ENCODE peak calls at places on chromosomes 12 and 14, in seven cellular contexts. One of them, this sample, is unnamed.

GRCh38 chr14:74572829-74573360 is 39.1 kb downstream of the LTBP2 start:
- DNase-seq in testis: no peak
- DNase-seq in posterior vena cava: peak
- DNase-seq in type B pancreatic cell: no peak
- DNase-seq in AG08396: no peak
- DNase-seq in IMR-90: peak
- DNase-seq in WTC11: no peak
- DNase-seq in this sample: no peak

GRCh38 chr12:77189463-77189862 is 124.1 kb upstream of the E2F7 start:
- DNase-seq in testis: no peak
- DNase-seq in posterior vena cava: no peak
- DNase-seq in type B pancreatic cell: no peak
- DNase-seq in AG08396: peak
- DNase-seq in IMR-90: peak
- DNase-seq in WTC11: no peak
- DNase-seq in this sample: no peak

GRCh38 chr12:4353785-4354208 is 25.7 kb downstream of the FGF23 start:
- DNase-seq in testis: no peak
- DNase-seq in posterior vena cava: no peak
- DNase-seq in type B pancreatic cell: no peak
- DNase-seq in AG08396: no peak
- DNase-seq in IMR-90: no peak
- DNase-seq in WTC11: peak
- DNase-seq in this sample: no peak

GRCh38 chr12:70822431-70822830 is 98.1 kb downstream of the PTPRR start:
- DNase-seq in testis: no peak
- DNase-seq in posterior vena cava: no peak
- DNase-seq in type B pancreatic cell: no peak
- DNase-seq in AG08396: no peak
- DNase-seq in IMR-90: no peak
- DNase-seq in WTC11: no peak
- DNase-seq in this sample: no peak

GRCh38 chr12:26193539-26193938 is 1.8 kb upstream of the SSPN start:
- DNase-seq in testis: no peak
- DNase-seq in posterior vena cava: no peak
- DNase-seq in type B pancreatic cell: no peak
- DNase-seq in AG08396: no peak
- DNase-seq in IMR-90: no peak
- DNase-seq in WTC11: no peak
- DNase-seq in this sample: no peak

GRCh38 chr12:53938276-53939140 is at the start of gene HOXC13:
- DNase-seq in testis: peak
- DNase-seq in posterior vena cava: no peak
- DNase-seq in type B pancreatic cell: peak
- DNase-seq in AG08396: peak
- DNase-seq in IMR-90: no peak
- DNase-seq in WTC11: peak
- DNase-seq in this sample: no peak

GRCh38 chr12:109566424-109566823 is 6.9 kb downstream of the MMAB start:
- DNase-seq in testis: no peak
- DNase-seq in posterior vena cava: no peak
- DNase-seq in type B pancreatic cell: no peak
- DNase-seq in AG08396: no peak
- DNase-seq in IMR-90: no peak
- DNase-seq in WTC11: no peak
- DNase-seq in this sample: no peak

GRCh38 chr12:110600254-110600653 is 13.7 kb upstream of the TCTN1 start:
- DNase-seq in testis: no peak
- DNase-seq in posterior vena cava: no peak
- DNase-seq in type B pancreatic cell: no peak
- DNase-seq in AG08396: peak
- DNase-seq in IMR-90: peak
- DNase-seq in WTC11: no peak
- DNase-seq in this sample: no peak

GRCh38 chr14:94481468-94482131 is 5.6 kb upstream of the SERPINA9 start:
- DNase-seq in testis: no peak
- DNase-seq in posterior vena cava: no peak
- DNase-seq in type B pancreatic cell: no peak
- DNase-seq in AG08396: peak
- DNase-seq in IMR-90: peak
- DNase-seq in WTC11: no peak
- DNase-seq in this sample: no peak

GRCh38 chr12:104057771-104058197 is 6.5 kb upstream of the HCFC2 start:
- DNase-seq in testis: no peak
- DNase-seq in posterior vena cava: no peak
- DNase-seq in type B pancreatic cell: no peak
- DNase-seq in AG08396: peak
- DNase-seq in IMR-90: peak
- DNase-seq in WTC11: no peak
- DNase-seq in this sample: no peak

GRCh38 chr14:28666961-28667360 is 99.6 kb upstream of the FOXG1 start:
- DNase-seq in testis: no peak
- DNase-seq in posterior vena cava: no peak
- DNase-seq in type B pancreatic cell: no peak
- DNase-seq in AG08396: no peak
- DNase-seq in IMR-90: no peak
- DNase-seq in WTC11: no peak
- DNase-seq in this sample: no peak

GRCh38 chr14:101903111-101903561 is 61.2 kb upstream of the DYNC1H1 start:
- DNase-seq in testis: no peak
- DNase-seq in posterior vena cava: no peak
- DNase-seq in type B pancreatic cell: no peak
- DNase-seq in AG08396: no peak
- DNase-seq in IMR-90: no peak
- DNase-seq in WTC11: no peak
- DNase-seq in this sample: peak

GRCh38 chr12:119665164-119665929 is 2.6 kb upstream of the PRKAB1 start:
- DNase-seq in testis: peak
- DNase-seq in posterior vena cava: no peak
- DNase-seq in type B pancreatic cell: no peak
- DNase-seq in AG08396: no peak
- DNase-seq in IMR-90: no peak
- DNase-seq in WTC11: no peak
- DNase-seq in this sample: no peak

GRCh38 chr14:95472819-95473251 is 43.6 kb downstream of the SYNE3 start:
- DNase-seq in testis: no peak
- DNase-seq in posterior vena cava: peak
- DNase-seq in type B pancreatic cell: no peak
- DNase-seq in AG08396: no peak
- DNase-seq in IMR-90: no peak
- DNase-seq in WTC11: no peak
- DNase-seq in this sample: no peak

GRCh38 chr12:112800183-112800582 is 8.6 kb downstream of the RPH3A start:
- DNase-seq in testis: no peak
- DNase-seq in posterior vena cava: no peak
- DNase-seq in type B pancreatic cell: no peak
- DNase-seq in AG08396: no peak
- DNase-seq in IMR-90: no peak
- DNase-seq in WTC11: no peak
- DNase-seq in this sample: no peak

GRCh38 chr12:104121001-104121400 is 17.0 kb downstream of the NFYB start:
- DNase-seq in testis: no peak
- DNase-seq in posterior vena cava: no peak
- DNase-seq in type B pancreatic cell: no peak
- DNase-seq in AG08396: peak
- DNase-seq in IMR-90: peak
- DNase-seq in WTC11: no peak
- DNase-seq in this sample: no peak

GRCh38 chr12:124289634-124290600 is 5.0 kb upstream of the RFLNA start:
- DNase-seq in testis: no peak
- DNase-seq in posterior vena cava: peak
- DNase-seq in type B pancreatic cell: no peak
- DNase-seq in AG08396: peak
- DNase-seq in IMR-90: peak
- DNase-seq in WTC11: no peak
- DNase-seq in this sample: peak

GRCh38 chr14:103121161-103121845 is 2.0 kb upstream of the TNFAIP2 start:
- DNase-seq in testis: no peak
- DNase-seq in posterior vena cava: peak
- DNase-seq in type B pancreatic cell: no peak
- DNase-seq in AG08396: no peak
- DNase-seq in IMR-90: no peak
- DNase-seq in WTC11: no peak
- DNase-seq in this sample: peak

GRCh38 chr12:93743229-93743998 is 66.2 kb downstream of the CRADD start:
- DNase-seq in testis: no peak
- DNase-seq in posterior vena cava: no peak
- DNase-seq in type B pancreatic cell: no peak
- DNase-seq in AG08396: no peak
- DNase-seq in IMR-90: no peak
- DNase-seq in WTC11: no peak
- DNase-seq in this sample: no peak

This sample was measured in heart right ventricle.